ENCODE peak calls at places on chromosomes 4 and X, in eight cellular contexts. H is A549, W is GM23338, C is HepG2, V is SK-N-SH, J is HCT116, L is K562, A is GM12878. N is an unnamed sample.

GRCh38 chrX:87728459-87728858 is 210.9 kb downstream of the KLHL4 start:
- DNase-seq in C (no peak), J (no peak), W (no peak), V (no peak), A (no peak), H (no peak), L (no peak), N (no peak)

GRCh38 chr4:3111461-3111860 is 37.0 kb downstream of the HTT start:
- DNase-seq in V (no peak), L (no peak), A (no peak), H (no peak), W (peak), J (no peak), C (no peak), N (no peak)

GRCh38 chr4:176534566-176534965 is 214.8 kb downstream of the SPCS3 start:
- DNase-seq in J (no peak), A (no peak), L (no peak), W (no peak), H (no peak), V (no peak), C (no peak), N (no peak)

GRCh38 chr4:3418029-3418762 is 23.6 kb upstream of the HGFAC start:
- DNase-seq in H (no peak), L (no peak), V (no peak), C (no peak), J (no peak), W (peak), A (no peak), N (no peak)

GRCh38 chr4:6419452-6420028 is 52.9 kb downstream of the PPP2R2C start:
- DNase-seq in A (no peak), J (no peak), C (no peak), W (no peak), H (no peak), V (no peak), L (no peak), N (no peak)

GRCh38 chrX:20361890-20362262 is 95.2 kb upstream of the RPS6KA3 start:
- DNase-seq in V (no peak), W (no peak), H (peak), L (no peak), A (no peak), J (no peak), C (peak), N (no peak)

GRCh38 chrX:100924370-100924769 is 4.3 kb downstream of the XKRX start:
- DNase-seq in C (no peak), V (no peak), A (no peak), L (no peak), H (no peak), W (no peak), J (no peak), N (no peak)

GRCh38 chrX:22063284-22063683 is 31.2 kb downstream of the PHEX start:
- DNase-seq in H (no peak), W (no peak), C (no peak), L (no peak), J (no peak), V (no peak), A (peak), N (peak)

GRCh38 chr4:184433258-184433892 is 41.0 kb downstream of the IRF2 start:
- DNase-seq in W (no peak), J (no peak), L (no peak), C (no peak), H (no peak), V (no peak), A (no peak), N (no peak)

GRCh38 chrX:31356501-31357263 is 284.8 kb upstream of the FTHL17 start:
- DNase-seq in H (no peak), V (no peak), A (no peak), L (no peak), C (peak), J (no peak), W (no peak), N (no peak)

GRCh38 chrX:154040307-154040756 is 20.6 kb upstream of the IRAK1 start:
- DNase-seq in H (no peak), V (no peak), J (no peak), L (no peak), A (no peak), C (peak), W (no peak), N (peak)

GRCh38 chrX:115134366-115134765 is 54.8 kb upstream of the RBMXL3 start:
- DNase-seq in H (no peak), W (no peak), A (no peak), C (no peak), J (no peak), L (no peak), V (no peak), N (no peak)

GRCh38 chrX:49079489-49080428 is at the start of gene WDR45:
- DNase-seq in L (peak), H (peak), A (peak), C (peak), V (peak), W (peak), J (no peak), N (peak)

GRCh38 chr4:30720656-30721352 is 635 bp downstream of the PCDH7 start:
- DNase-seq in J (no peak), V (peak), W (peak), H (peak), A (no peak), C (no peak), L (no peak), N (no peak)

GRCh38 chrX:15973299-15973698 is 118.7 kb upstream of the AP1S2 start:
- DNase-seq in H (peak), J (peak), C (peak), L (peak), A (peak), W (peak), V (peak), N (peak)

GRCh38 chrX:24428518-24428917 is 36.6 kb upstream of the PDK3 start:
- DNase-seq in V (no peak), H (no peak), W (no peak), J (no peak), C (no peak), L (no peak), A (no peak), N (no peak)

GRCh38 chr4:62243895-62244294 is 1043.8 kb downstream of the ADGRL3 start:
- DNase-seq in C (no peak), J (no peak), V (no peak), A (no peak), L (no peak), W (peak), H (no peak), N (no peak)

GRCh38 chr4:142778430-142778829 is 67.7 kb downstream of the INPP4B start:
- DNase-seq in W (no peak), C (no peak), H (no peak), V (no peak), J (no peak), A (no peak), L (no peak), N (no peak)

GRCh38 chr4:6452897-6453687 is 19.3 kb downstream of the PPP2R2C start:
- DNase-seq in C (no peak), J (no peak), L (no peak), H (no peak), V (no peak), A (no peak), W (no peak), N (no peak)

GRCh38 chr4:8655411-8656184 is 63.0 kb downstream of the CPZ start:
- DNase-seq in J (no peak), H (no peak), L (no peak), A (no peak), C (no peak), W (no peak), V (no peak), N (no peak)

GRCh38 chr4:2284934-2285664 is 23.2 kb upstream of the MXD4 start:
- DNase-seq in C (no peak), W (no peak), H (no peak), A (no peak), V (no peak), J (no peak), L (no peak), N (no peak)

GRCh38 chr4:38114435-38114834 is 154.2 kb downstream of the PTTG2 start:
- DNase-seq in V (no peak), A (no peak), J (no peak), L (no peak), H (no peak), W (peak), C (no peak), N (no peak)

GRCh38 chr4:81164623-81165416 is 50.2 kb downstream of the PRKG2 start:
- DNase-seq in L (no peak), J (peak), C (peak), W (no peak), V (no peak), H (peak), A (no peak), N (no peak)

GRCh38 chrX:133375558-133376340 is 39.5 kb downstream of the GPC4 start:
- DNase-seq in J (no peak), A (no peak), V (peak), L (no peak), C (no peak), H (no peak), W (no peak), N (no peak)

GRCh38 chr4:150038335-150039076 is 39.7 kb upstream of the DCLK2 start:
- DNase-seq in V (no peak), A (peak), J (no peak), C (no peak), H (no peak), L (no peak), W (no peak), N (no peak)

GRCh38 chr4:28760003-28760402 is 1899.4 kb downstream of the STIM2 start:
- DNase-seq in L (no peak), C (no peak), W (no peak), J (no peak), A (no peak), V (no peak), H (no peak), N (no peak)

GRCh38 chr4:28755081-28755480 is 1894.4 kb downstream of the STIM2 start:
- DNase-seq in W (no peak), J (no peak), V (no peak), A (no peak), H (no peak), C (no peak), L (no peak), N (no peak)

DNA sequence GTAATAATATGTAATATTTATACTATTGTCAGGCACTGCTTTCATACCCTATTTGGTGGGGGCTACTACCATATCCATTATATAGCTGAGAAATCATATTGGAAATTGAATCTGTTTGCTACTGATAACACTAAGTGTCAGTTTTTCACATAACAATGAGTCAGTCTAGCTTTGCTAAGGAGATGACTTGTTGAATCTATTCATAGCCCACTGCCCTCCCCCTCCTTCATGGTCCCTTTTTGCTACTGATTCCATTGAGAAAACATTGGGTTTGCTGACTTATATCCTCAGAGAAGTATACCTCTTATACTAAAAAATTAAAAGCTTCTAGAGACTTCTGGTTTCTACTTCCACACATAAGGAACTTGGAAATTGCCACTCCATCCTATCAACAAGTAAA is 1898.4 kb downstream of the STIM2 start:
- DNase-seq in V (no peak), H (no peak), J (no peak), L (no peak), W (no peak), C (no peak), A (no peak), N (no peak)
- TF ChIP-seq REST in V (no peak), H (no peak), J (no peak), L (no peak), W (no peak), C (no peak), A (no peak), N (no peak)

DNA sequence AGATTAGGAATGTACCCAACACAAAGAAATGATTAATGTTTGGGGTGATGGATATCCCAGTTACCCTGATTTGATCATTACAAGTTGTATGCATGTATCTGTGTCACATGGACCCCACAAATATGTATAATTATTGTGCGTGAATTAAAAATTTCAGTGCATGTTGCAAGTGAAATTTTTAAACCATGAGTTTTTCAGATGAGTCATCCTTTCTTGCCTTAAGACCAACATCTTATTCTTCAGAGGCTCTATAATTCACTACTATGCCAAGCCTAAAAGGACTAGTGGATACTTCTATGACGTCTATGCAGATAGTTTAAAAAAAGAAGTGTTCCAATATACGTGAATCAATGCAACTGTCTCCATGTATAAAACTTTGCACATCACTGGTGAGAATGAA is 113.0 kb upstream of the SH3RF1 start:
- DNase-seq in V (no peak), W (no peak), C (no peak), A (no peak), H (peak), L (no peak), J (no peak), N (no peak)
- TF ChIP-seq REST in V (no peak), W (no peak), C (no peak), A (no peak), H (no peak), L (no peak), J (no peak), N (no peak)

GRCh38 chr4:88759039-88759631 is 61.5 kb upstream of the NAP1L5 start:
- DNase-seq in L (peak), V (peak), C (peak), A (no peak), W (peak), H (no peak), J (no peak), N (no peak)

GRCh38 chr4:88763075-88763474 is 65.4 kb upstream of the NAP1L5 start:
- DNase-seq in H (no peak), W (no peak), L (no peak), V (no peak), A (no peak), J (no peak), C (no peak), N (no peak)

GRCh38 chr4:88758264-88758663 is 60.6 kb upstream of the NAP1L5 start:
- DNase-seq in C (no peak), J (no peak), L (no peak), V (no peak), A (no peak), W (no peak), H (no peak), N (no peak)

GRCh38 chr4:88761342-88761741 is 63.7 kb upstream of the NAP1L5 start:
- DNase-seq in J (no peak), H (no peak), V (no peak), A (no peak), C (no peak), L (no peak), W (no peak), N (no peak)

GRCh38 chr4:88761861-88762523 is 64.4 kb upstream of the NAP1L5 start:
- DNase-seq in J (no peak), H (no peak), V (no peak), W (no peak), A (no peak), L (no peak), C (peak), N (no peak)
- TF ChIP-seq REST in J (no peak), H (no peak), V (no peak), W (no peak), A (no peak), L (no peak), C (no peak), N (no peak)

GRCh38 chrX:29432534-29432933 is 782.8 kb upstream of the MAGEB2 start:
- DNase-seq in C (no peak), V (no peak), L (no peak), A (no peak), H (no peak), W (no peak), J (no peak), N (no peak)

GRCh38 chrX:29434939-29435338 is 780.4 kb upstream of the MAGEB2 start:
- DNase-seq in V (no peak), J (no peak), L (no peak), A (no peak), H (no peak), C (no peak), W (no peak), N (no peak)

GRCh38 chrX:29435396-29435795 is 780.0 kb upstream of the MAGEB2 start:
- DNase-seq in H (no peak), J (no peak), L (no peak), W (no peak), C (no peak), V (no peak), A (no peak), N (no peak)

DNA sequence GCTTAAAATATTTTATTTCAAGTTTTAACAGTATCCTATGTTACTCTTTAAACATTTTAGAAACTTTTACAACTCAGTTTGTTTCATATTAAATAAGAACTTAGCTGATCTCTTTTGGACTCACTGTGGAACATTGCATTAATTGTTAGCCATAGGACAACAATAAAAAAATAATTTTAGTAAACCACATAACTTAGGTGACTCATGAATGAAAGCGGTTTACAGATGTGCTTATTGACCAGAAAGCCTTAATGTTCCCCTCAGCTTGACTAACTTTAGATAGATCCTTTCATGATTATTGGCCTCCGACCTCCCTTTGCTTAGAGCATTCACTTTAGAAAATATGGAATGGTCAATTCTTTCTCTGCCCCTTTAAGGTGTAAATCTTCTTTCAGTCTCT is 783.5 kb upstream of the MAGEB2 start:
- DNase-seq in W (no peak), C (no peak), J (no peak), L (no peak), V (no peak), H (no peak), A (no peak), N (no peak)
- TF ChIP-seq REST in W (no peak), C (no peak), J (no peak), L (no peak), V (no peak), H (no peak), A (no peak), N (no peak)

GRCh38 chr4:157221895-157222763 is 1.6 kb downstream of the GRIA2 start:
- DNase-seq in W (peak), C (no peak), H (no peak), V (peak), J (no peak), L (no peak), A (no peak), N (no peak)
- TF ChIP-seq REST in W (peak), C (no peak), H (no peak), V (no peak), J (no peak), L (no peak), A (no peak), N (no peak)

GRCh38 chr4:173488074-173488473 is 42.0 kb downstream of the HAND2 start:
- DNase-seq in A (no peak), J (no peak), C (no peak), V (no peak), L (no peak), H (no peak), W (no peak), N (no peak)

GRCh38 chr4:173490817-173491518 is 39.1 kb downstream of the HAND2 start:
- DNase-seq in H (no peak), A (no peak), W (no peak), J (no peak), C (peak), L (no peak), V (no peak), N (peak)

GRCh38 chr4:173490256-173490655 is 39.8 kb downstream of the HAND2 start:
- DNase-seq in A (no peak), H (no peak), W (no peak), J (no peak), V (no peak), L (no peak), C (no peak), N (peak)

GRCh38 chr4:173488656-173489055 is 41.4 kb downstream of the HAND2 start:
- DNase-seq in L (no peak), W (no peak), H (no peak), V (no peak), C (no peak), J (no peak), A (no peak), N (no peak)

DNA sequence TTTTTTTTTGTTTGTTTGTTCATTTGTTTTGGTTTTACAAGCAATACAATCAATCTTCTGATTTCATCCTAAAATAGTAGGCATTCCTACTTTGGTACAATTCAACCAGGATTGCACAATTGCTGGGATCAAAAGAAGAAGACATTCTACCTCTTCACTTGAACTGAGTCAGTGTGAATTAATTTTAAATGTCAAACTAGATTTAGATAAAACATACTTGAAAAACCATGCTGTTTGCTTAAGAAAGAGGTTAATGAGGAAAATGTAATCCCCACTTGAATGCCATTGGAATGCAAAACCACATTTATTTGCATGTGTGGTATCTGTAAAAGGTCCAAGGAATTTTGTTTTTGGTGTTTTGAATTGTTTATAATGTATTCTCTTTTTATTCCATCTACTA is 40.5 kb downstream of the HAND2 start:
- DNase-seq in L (no peak), A (no peak), C (no peak), V (no peak), H (no peak), J (no peak), W (no peak), N (no peak)
- TF ChIP-seq REST in L (no peak), A (no peak), C (no peak), V (no peak), H (no peak), J (no peak), W (no peak), N (no peak)